ENCODE peak calls at places on chromosomes 7 and 10, in four cellular contexts. W is upper lobe of right lung; Z is CD4-positive, CD25-positive, alpha-beta regulatory T cell; X is ovary. F is an unnamed sample. For H3K4me1 and H3K27me3, the result is how much of the 10 kb centered on the place peaks cover.

GRCh38 chr10:29719281-29719675 is 84.5 kb upstream of the SVIL start:
- DNase-seq in W (no peak), X (no peak), Z (no peak), F (no peak)

GRCh38 chr10:131618587-131619267 is 282.1 kb upstream of the PPP2R2D start:
- DNase-seq in W (no peak), X (no peak), Z (no peak), F (no peak)

GRCh38 chr7:82179311-82179710 is 264.3 kb downstream of the CACNA2D1 start:
- DNase-seq in X (no peak), W (no peak), Z (no peak), F (no peak)

GRCh38 chr7:138029941-138030340 is 28.1 kb upstream of the CREB3L2 start:
- DNase-seq in Z (no peak), W (no peak), X (no peak), F (no peak)

GRCh38 chr10:121450247-121450646 is 148.0 kb downstream of the FGFR2 start:
- DNase-seq in X (no peak), W (no peak), Z (no peak), F (no peak)

GRCh38 chr10:45023426-45023825 is 22.7 kb downstream of the ZNF22 start:
- DNase-seq in W (no peak), Z (no peak), X (no peak), F (no peak)

GRCh38 chr10:105837951-105838350 is 1196.9 kb downstream of the SORCS3 start:
- DNase-seq in X (no peak), W (no peak), Z (no peak), F (no peak)

GRCh38 chr10:7583626-7584025 is 83.1 kb downstream of the ITIH5 start:
- DNase-seq in X (no peak), Z (no peak), W (no peak), F (no peak)

GRCh38 chr7:86644282-86645173 is 819 bp downstream of the GRM3 start:
- DNase-seq in Z (no peak), X (peak), W (peak), F (no peak)

GRCh38 chr10:49560526-49560925 is 21.6 kb upstream of the ERCC6 start:
- DNase-seq in W (no peak), X (no peak), Z (no peak), F (no peak)

GRCh38 chr7:27088002-27088931 is 7.5 kb downstream of the HOXA1 start:
- DNase-seq in Z (no peak), W (no peak), X (no peak), F (no peak)

GRCh38 chr7:35255909-35256876 is 2.3 kb upstream of the TBX20 start:
- DNase-seq in W (no peak), X (no peak), Z (no peak), F (no peak)

GRCh38 chr7:94654764-94655561 is 970 bp downstream of the SGCE start:
- DNase-seq in X (peak), Z (no peak), W (no peak), F (no peak)

GRCh38 chr7:30224511-30225031 is 59.8 kb upstream of the ZNRF2 start:
- DNase-seq in Z (no peak), X (no peak), W (no peak), F (no peak)

GRCh38 chr10:74598891-74599566 is 227.4 kb upstream of the KAT6B start:
- DNase-seq in W (no peak), X (no peak), Z (no peak), F (no peak)

GRCh38 chr7:36391436-36392198 is 2.0 kb downstream of the ANLN start:
- DNase-seq in Z (no peak), X (no peak), W (no peak), F (peak)

GRCh38 chr7:78326870-78327269 is 528.3 kb downstream of the PHTF2 start:
- DNase-seq in Z (no peak), W (no peak), X (no peak), F (no peak)

GRCh38 chr10:71615538-71616329 is 103.8 kb downstream of the C10orf105 start:
- DNase-seq in X (no peak), W (no peak), Z (no peak), F (no peak)

GRCh38 chr7:89760690-89761089 is 393.6 kb upstream of the STEAP1 start:
- DNase-seq in W (peak), X (no peak), Z (no peak), F (no peak)

GRCh38 chr7:22934473-22935065 is 79.4 kb downstream of the HYCC1 start:
- DNase-seq in X (no peak), Z (no peak), W (no peak), F (no peak)

GRCh38 chr10:95837368-95837776 is 70.4 kb upstream of the CC2D2B start:
- DNase-seq in X (no peak), Z (no peak), W (no peak), F (no peak)

GRCh38 chr7:64747802-64748201 is 46.4 kb upstream of the ZNF138 start:
- DNase-seq in Z (no peak), X (no peak), W (no peak), F (no peak)

GRCh38 chr7:31126976-31127375 is 74.9 kb downstream of the ADCYAP1R1 start:
- DNase-seq in W (no peak), X (no peak), Z (no peak), F (no peak)

GRCh38 chr10:132616170-132616994 is 78.8 kb downstream of the INPP5A start:
- DNase-seq in Z (peak), W (peak), X (peak), F (peak)

GRCh38 chr7:26074919-26075318 is 77.1 kb upstream of the NFE2L3 start:
- DNase-seq in X (no peak), W (no peak), Z (no peak), F (no peak)

GRCh38 chr7:26070290-26070689 is 81.7 kb upstream of the NFE2L3 start:
- DNase-seq in W (no peak), Z (no peak), X (no peak), F (no peak)

GRCh38 chr7:26078437-26079362 is 73.3 kb upstream of the NFE2L3 start:
- DNase-seq in X (peak), W (peak), Z (peak), F (peak)

DNA sequence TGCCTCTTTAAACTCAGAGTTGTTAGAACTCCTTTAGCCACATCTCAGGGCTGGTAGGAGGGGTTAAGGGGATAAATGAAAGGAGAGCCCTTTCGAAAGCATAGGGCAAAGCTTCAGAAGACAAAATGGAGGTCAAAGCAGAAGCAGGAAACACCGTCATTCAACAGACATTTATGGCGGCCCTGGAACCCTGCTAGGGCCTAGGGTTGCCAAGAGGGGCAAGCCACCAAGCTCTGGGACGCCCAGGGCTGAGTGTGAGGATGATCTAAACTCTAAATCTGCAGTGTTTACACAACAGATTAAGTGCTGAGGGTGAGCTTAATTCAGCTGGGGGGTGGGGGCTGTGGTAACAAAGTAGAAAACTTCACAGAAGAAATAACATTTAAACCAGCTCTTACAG is 79.0 kb upstream of the NFE2L3 start:
- DNase-seq in X (no peak), Z (no peak), W (no peak), F (no peak)
- H3K27ac ChIP-seq in X (no peak), Z (no peak), W (no peak), F (no peak)

GRCh38 chr10:110863361-110863760 is 8.4 kb upstream of the PDCD4 start:
- DNase-seq in Z (no peak), W (no peak), X (no peak), F (no peak)
- H3K4me1 ChIP-seq in Z (half or more), W (half or more), X (under half), F (half or more)

GRCh38 chr7:155955367-155955635 is 143.0 kb upstream of the SHH start:
- DNase-seq in Z (no peak), X (no peak), W (no peak), F (no peak)
- H3K27me3 ChIP-seq in Z (under half), X (under half), W (under half), F (under half)

GRCh38 chr10:133616371-133617130 is 10.0 kb downstream of the FRG2B start:
- DNase-seq in X (no peak), Z (no peak), W (no peak), F (no peak)
- H3K27ac ChIP-seq in X (no peak), Z (no peak), W (no peak), F (no peak)

GRCh38 chr7:96067321-96067720 is 254.6 kb downstream of the SLC25A13 start:
- DNase-seq in Z (no peak), W (no peak), X (no peak), F (no peak)
- H3K4me1 ChIP-seq in Z (under half), W (under half), X (under half), F (under half)

F was measured in CD4-positive, alpha-beta memory T cell.